ENCODE peak calls at places on chromosomes 13 and 19, in seven cellular contexts. O is effector CD4-positive, alpha-beta T cell; T is GM13976; C is activated naive CD4-positive, alpha-beta T cell; K is neural crest cell; G is thyroid gland; Y is HuH-7. F is an unnamed sample.

GRCh38 chr19:5354403-5354802 is 13.8 kb upstream of the PTPRS start:
- DNase-seq in O (no peak), T (peak), C (no peak), K (peak), G (no peak), Y (no peak), F (peak)

GRCh38 chr19:48842744-48843162 is 6.5 kb upstream of the HSD17B14 start:
- DNase-seq in O (peak), T (peak), C (no peak), K (peak), G (peak), Y (peak), F (peak)

GRCh38 chr19:48330012-48330681 is 4.8 kb downstream of the EMP3 start:
- DNase-seq in O (peak), T (peak), C (peak), K (peak), G (peak), Y (peak), F (peak)

GRCh38 chr13:101626925-101627555 is 174.6 kb downstream of the ITGBL1 start:
- DNase-seq in O (no peak), T (peak), C (no peak), K (no peak), G (peak), Y (no peak), F (peak)

GRCh38 chr19:44059229-44059628 is 7.4 kb downstream of the ZNF223 start:
- DNase-seq in O (no peak), T (no peak), C (no peak), K (no peak), G (no peak), Y (no peak), F (no peak)

GRCh38 chr13:24670927-24671326 is 9.3 kb upstream of the ATP12A start:
- DNase-seq in O (no peak), T (no peak), C (no peak), K (no peak), G (no peak), Y (no peak), F (no peak)

GRCh38 chr13:112756967-112757758 is 67.3 kb downstream of the ATP11A start:
- DNase-seq in O (no peak), T (no peak), C (no peak), K (peak), G (no peak), Y (peak), F (no peak)

GRCh38 chr19:17248011-17248776 is 2.5 kb upstream of the NR2F6 start:
- DNase-seq in O (no peak), T (no peak), C (no peak), K (peak), G (no peak), Y (peak), F (no peak)

GRCh38 chr19:41356984-41357739 is 3.4 kb upstream of the TGFB1 start:
- DNase-seq in O (no peak), T (no peak), C (no peak), K (no peak), G (no peak), Y (no peak), F (no peak)

F was measured in GM10248.